ENCODE peak calls at places on chromosomes 7 and 10, in four cellular contexts. B, S, C and G are unnamed samples.

GRCh38 chr10:128908109-128908898 is 558.7 kb upstream of the MGMT start:
- DNase-seq in B (no peak), S (no peak), C (no peak), G (no peak)

GRCh38 chr10:60883187-60883586 is 60.8 kb downstream of the RHOBTB1 start:
- DNase-seq in B (peak), S (no peak), C (peak), G (peak)

GRCh38 chr10:110221044-110221720 is 13.8 kb downstream of the MXI1 start:
- DNase-seq in B (no peak), S (no peak), C (no peak), G (no peak)

GRCh38 chr7:44377681-44378421 is 52.5 kb upstream of the CAMK2B start:
- DNase-seq in B (no peak), S (no peak), C (peak), G (no peak)

GRCh38 chr10:36188054-36188453 is 546.0 kb upstream of the FZD8 start:
- DNase-seq in B (peak), S (no peak), C (no peak), G (peak)

GRCh38 chr10:106795619-106796018 is 368.9 kb downstream of the SORCS1 start:
- DNase-seq in B (no peak), S (no peak), C (peak), G (no peak)

GRCh38 chr7:91411062-91411461 is 146.8 kb downstream of the FZD1 start:
- DNase-seq in B (peak), S (no peak), C (no peak), G (no peak)

GRCh38 chr10:96675846-96676245 is 44.5 kb downstream of the PIK3AP1 start:
- DNase-seq in B (no peak), S (no peak), C (no peak), G (no peak)

GRCh38 chr10:72890086-72890485 is 3.5 kb upstream of the OIT3 start:
- DNase-seq in B (no peak), S (no peak), C (no peak), G (no peak)

GRCh38 chr7:81611040-81611439 is 158.8 kb downstream of the HGF start:
- DNase-seq in B (no peak), S (no peak), C (no peak), G (no peak)

GRCh38 chr10:78433722-78434535 is 400.3 kb downstream of the RPS24 start:
- DNase-seq in B (no peak), S (no peak), C (no peak), G (no peak)

GRCh38 chr10:71045188-71045841 is 156.9 kb upstream of the PCBD1 start:
- DNase-seq in B (no peak), S (no peak), C (no peak), G (no peak)

GRCh38 chr7:96686305-96686704 is 23.3 kb downstream of the SEM1 start:
- DNase-seq in B (no peak), S (no peak), C (no peak), G (peak)

GRCh38 chr10:112526130-112526529 is 79.1 kb downstream of the VTI1A start:
- DNase-seq in B (no peak), S (no peak), C (peak), G (no peak)

GRCh38 chr10:6108631-6109443 is 20.0 kb downstream of the RBM17 start:
- DNase-seq in B (peak), S (no peak), C (peak), G (peak)

GRCh38 chr7:1785839-1786238 is 115.8 kb downstream of the ELFN1 start:
- DNase-seq in B (no peak), S (no peak), C (no peak), G (no peak)

GRCh38 chr7:140659727-140660396 is 12.9 kb upstream of the ADCK2 start:
- DNase-seq in B (no peak), S (no peak), C (no peak), G (no peak)

GRCh38 chr7:128831994-128832879 is 2.0 kb downstream of the FLNC start:
- DNase-seq in B (peak), S (peak), C (no peak), G (peak)

GRCh38 chr10:128013626-128014025 is 106.7 kb downstream of the PTPRE start:
- DNase-seq in B (no peak), S (no peak), C (no peak), G (no peak)

GRCh38 chr7:123244768-123245167 is 45.0 kb upstream of the SLC13A1 start:
- DNase-seq in B (no peak), S (no peak), C (no peak), G (no peak)

GRCh38 chr7:45101748-45102147 is 9.7 kb downstream of the TBRG4 start:
- DNase-seq in B (no peak), S (no peak), C (no peak), G (no peak)

GRCh38 chr10:45592926-45593325 is 79.6 kb downstream of the ZFAND4 start:
- DNase-seq in B (no peak), S (no peak), C (no peak), G (no peak)

GRCh38 chr7:93442478-93443224 is 131.9 kb downstream of the CALCR start:
- DNase-seq in B (peak), S (no peak), C (no peak), G (peak)

GRCh38 chr10:104937528-104937927 is 296.4 kb downstream of the SORCS3 start:
- DNase-seq in B (peak), S (no peak), C (no peak), G (peak)

GRCh38 chr10:91188889-91189288 is 31.6 kb upstream of the PCGF5 start:
- DNase-seq in B (no peak), S (no peak), C (no peak), G (no peak)

GRCh38 chr7:5077740-5078139 is 32.1 kb downstream of the RBAK start:
- DNase-seq in B (no peak), S (no peak), C (no peak), G (peak)

DNA sequence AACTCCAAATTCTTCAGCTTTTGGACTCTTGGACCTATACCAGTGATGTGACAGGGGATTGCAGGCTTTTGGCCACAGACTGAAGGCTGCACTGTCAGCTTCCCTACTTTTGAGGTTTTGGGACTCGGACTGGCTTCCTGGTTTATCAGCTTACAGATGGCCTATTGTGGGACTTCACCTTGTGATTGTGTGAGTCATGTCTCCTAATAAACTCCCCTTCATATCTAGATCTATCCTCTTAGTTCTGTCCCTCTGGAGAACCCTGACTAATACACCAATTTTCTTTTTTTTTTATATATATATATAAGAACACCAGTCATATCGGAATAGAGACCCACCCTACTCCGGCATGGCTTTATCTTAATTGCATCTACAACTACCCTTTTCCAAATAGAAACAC is 166.8 kb downstream of the ETV1 start:
- DNase-seq in B (peak), S (no peak), C (no peak), G (no peak)
- TF ChIP-seq CTCF in B (no peak), S (no peak), C (no peak), G (no peak)

DNA sequence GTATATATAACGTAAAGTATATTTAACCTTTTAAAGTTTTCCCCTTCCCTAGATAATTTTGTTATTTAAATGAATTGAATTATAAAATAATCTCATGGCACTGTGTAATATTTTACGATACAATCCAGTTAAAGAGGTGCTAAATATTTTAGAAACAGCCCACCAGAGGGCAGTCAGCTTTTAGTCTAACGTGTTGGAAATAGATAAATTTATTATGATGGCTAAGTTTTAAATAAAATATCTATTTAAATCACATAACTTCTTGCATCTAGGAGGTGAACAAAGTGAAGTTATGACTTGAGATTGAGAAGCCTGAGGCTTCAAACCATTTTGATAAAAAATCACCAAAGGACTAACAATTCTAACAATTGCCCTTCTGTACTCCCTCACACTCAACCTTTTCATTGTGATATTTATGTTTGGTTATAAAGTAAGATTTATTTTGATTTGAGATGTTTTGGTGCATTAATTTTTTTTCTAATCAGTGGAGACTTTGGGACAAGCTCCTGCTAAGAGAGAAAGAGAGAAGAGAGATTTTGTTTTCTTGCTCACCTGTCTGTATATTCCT is 171.5 kb upstream of the SP4 start:
- DNase-seq in B (peak), S (no peak), C (no peak), G (peak)
- TF ChIP-seq CTCF in B (peak), S (peak), C (peak), G (peak)

GRCh38 chr10:43170491-43170890 is 32.2 kb downstream of the CSGALNACT2 start:
- DNase-seq in B (peak), S (no peak), C (no peak), G (peak)
- TF ChIP-seq CTCF in B (peak), S (no peak), C (no peak), G (peak)

DNA sequence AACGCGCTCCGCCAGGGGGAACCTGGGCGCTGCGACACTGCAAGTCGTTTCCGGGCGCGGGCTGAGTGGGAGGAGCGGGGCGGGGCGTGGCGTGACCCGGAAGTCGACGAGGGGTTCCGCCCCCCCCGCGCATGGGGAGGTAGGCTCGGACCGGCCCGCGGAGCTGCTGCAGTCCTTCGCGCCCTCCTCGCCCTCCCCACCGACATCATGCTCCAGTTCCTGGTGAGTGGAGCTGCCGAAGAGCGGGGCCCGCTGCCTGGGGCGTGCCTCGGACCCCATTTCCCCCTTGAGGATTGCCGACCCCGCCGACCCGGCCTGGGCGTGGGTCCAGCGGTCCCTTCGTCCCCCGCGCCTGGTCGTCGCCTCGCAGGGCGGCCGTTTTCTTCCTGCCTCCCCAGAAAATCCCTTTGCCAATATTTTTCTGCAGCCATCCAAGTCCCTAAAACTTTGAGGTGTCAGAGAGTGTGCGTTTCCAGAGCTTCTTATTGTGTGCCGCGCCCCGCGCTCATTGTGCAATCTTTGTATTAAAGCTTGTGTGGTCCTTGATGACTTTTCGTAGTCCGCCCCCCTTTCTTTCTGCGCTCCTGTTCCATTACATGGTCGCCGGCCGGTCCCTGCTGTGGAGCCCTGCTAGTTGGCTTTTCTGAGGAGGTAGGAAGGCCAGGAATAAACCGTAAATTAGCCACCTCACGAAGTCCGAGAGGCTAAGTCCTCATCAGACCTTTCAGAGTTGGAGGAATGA is at the start of gene STMP1:
- DNase-seq in B (peak), S (peak), C (peak), G (peak)
- TF ChIP-seq CTCF in B (peak), S (peak), C (peak), G (peak)